ENCODE peak calls at places on chromosomes 2 and 18, in four cellular contexts. M, Q, Z and K are unnamed samples.

GRCh38 chr2:50347355-50348044 is 684.4 kb downstream of the NRXN1 start:
- DNase-seq in Z (no peak), M (no peak), Q (no peak), K (no peak)

GRCh38 chr18:59140287-59140885 is 702 bp downstream of the SEC11C start:
- DNase-seq in M (no peak), Z (peak; percentile 42), Q (no peak), K (no peak)

GRCh38 chr2:128381001-128381938 is 62.6 kb upstream of the HS6ST1 start:
- DNase-seq in Z (no peak), Q (peak; percentile 21), M (no peak), K (no peak)

GRCh38 chr18:9405130-9405529 is 70.2 kb upstream of the RALBP1 start:
- DNase-seq in Z (no peak), M (no peak), Q (no peak), K (no peak)

GRCh38 chr2:193011870-193012269 is 817.1 kb upstream of the TMEFF2 start:
- DNase-seq in Q (no peak), M (no peak), Z (no peak), K (no peak)

GRCh38 chr2:19140463-19141208 is 217.8 kb downstream of the OSR1 start:
- DNase-seq in M (no peak), Q (no peak), Z (peak; percentile 16), K (no peak)

GRCh38 chr2:49656853-49657252 is 502.5 kb upstream of the FSHR start:
- DNase-seq in Z (no peak), Q (no peak), M (no peak), K (no peak)

GRCh38 chr2:162768646-162769045 is 69.9 kb downstream of the KCNH7 start:
- DNase-seq in Q (no peak), M (no peak), Z (no peak), K (no peak)

GRCh38 chr18:51039138-51040112 is 9.4 kb downstream of the SMAD4 start:
- DNase-seq in Q (no peak), Z (no peak), M (no peak), K (no peak)

GRCh38 chr2:179019260-179019659 is 30.7 kb downstream of the CCDC141 start:
- DNase-seq in Z (no peak), Q (no peak), M (no peak), K (no peak)

GRCh38 chr18:24992491-24992890 is 359.5 kb downstream of the ZNF521 start:
- DNase-seq in M (no peak), Q (no peak), Z (no peak), K (no peak)

GRCh38 chr2:27225526-27225925 is 8.4 kb downstream of the CAD start:
- DNase-seq in M (no peak), Q (no peak), Z (no peak), K (no peak)

GRCh38 chr2:45276914-45277313 is 267.7 kb upstream of the SIX2 start:
- DNase-seq in M (no peak), Z (peak; percentile 35), Q (no peak), K (no peak)

GRCh38 chr2:221133941-221134340 is 438.2 kb downstream of the EPHA4 start:
- DNase-seq in Q (no peak), M (no peak), Z (no peak), K (no peak)

GRCh38 chr18:65788373-65788772 is 37.6 kb downstream of the CDH7 start:
- DNase-seq in Q (no peak), Z (no peak), M (no peak), K (no peak)

GRCh38 chr2:85744771-85745601 is 8.8 kb upstream of the ATOH8 start:
- DNase-seq in Q (peak; percentile 68), Z (no peak), M (peak; percentile 59), K (peak; percentile 65)

GRCh38 chr2:223040527-223040926 is 11.5 kb upstream of the KCNE4 start:
- DNase-seq in Z (no peak), M (no peak), Q (no peak), K (no peak)

GRCh38 chr2:233223059-233223894 is 28.2 kb upstream of the ATG16L1 start:
- DNase-seq in M (no peak), Q (no peak), Z (no peak), K (no peak)

GRCh38 chr2:162200636-162201035 is 42.6 kb downstream of the FAP start:
- DNase-seq in Z (no peak), M (no peak), Q (no peak), K (no peak)

GRCh38 chr2:85273732-85274731 is 53.8 kb downstream of the TGOLN2 start:
- DNase-seq in Z (peak; percentile 38), M (no peak), Q (peak; percentile 58), K (no peak)

GRCh38 chr2:236783417-236784020 is 213.9 kb downstream of the ACKR3 start:
- DNase-seq in M (no peak), Q (no peak), Z (no peak), K (no peak)

GRCh38 chr2:65357095-65357958 is 75.1 kb downstream of the SPRED2 start:
- DNase-seq in Q (no peak), Z (no peak), M (no peak), K (no peak)

GRCh38 chr18:57925706-57926105 is 118.3 kb upstream of the NEDD4L start:
- DNase-seq in Z (peak; percentile 24), Q (no peak), M (no peak), K (no peak)

GRCh38 chr2:127884436-127884835 is 1.3 kb downstream of the AMMECR1L start:
- DNase-seq in Z (peak; percentile 11), Q (no peak), M (no peak), K (no peak)

GRCh38 chr2:84800194-84800805 is 80.6 kb downstream of the TRABD2A start:
- DNase-seq in M (no peak), Z (no peak), Q (no peak), K (no peak)

GRCh38 chr18:35089918-35090550 is 48.8 kb downstream of the MAPRE2 start:
- DNase-seq in Z (no peak), M (no peak), Q (no peak), K (no peak)

GRCh38 chr2:120470041-120470716 is 124.2 kb downstream of the INHBB start:
- DNase-seq in Z (peak; percentile 49), Q (peak; percentile 71), M (peak; percentile 72), K (peak; percentile 72)

GRCh38 chr18:527136-527535 is 26.6 kb upstream of the COLEC12 start:
- DNase-seq in Z (peak; percentile 50), M (no peak), Q (no peak), K (no peak)

GRCh38 chr2:58377181-58377580 is 136.1 kb upstream of the FANCL start:
- DNase-seq in Q (no peak), Z (no peak), M (no peak), K (no peak)

GRCh38 chr2:78967294-78967693 is 58.2 kb upstream of the REG3G start:
- DNase-seq in Q (no peak), M (no peak), Z (no peak), K (no peak)

GRCh38 chr2:30757737-30758136 is 49.5 kb downstream of the CAPN13 start:
- DNase-seq in Q (no peak), Z (no peak), M (no peak), K (no peak)

GRCh38 chr2:109662889-109663288 is 48.7 kb downstream of the SOWAHC start:
- DNase-seq in M (no peak), Q (no peak), Z (no peak), K (no peak)

GRCh38 chr2:239949537-239949936 is 75.6 kb downstream of the NDUFA10 start:
- DNase-seq in Q (no peak), M (no peak), Z (no peak), K (no peak)

GRCh38 chr2:168663993-168664392 is 138.4 kb upstream of the NOSTRIN start:
- DNase-seq in M (no peak), Q (no peak), Z (no peak), K (no peak)

GRCh38 chr2:152037711-152038110 is 61.1 kb downstream of the CACNB4 start:
- DNase-seq in M (peak; percentile 26), Q (peak; percentile 71), Z (no peak), K (peak; percentile 68)

GRCh38 chr18:3652380-3653262 is 202.6 kb downstream of the TGIF1 start:
- DNase-seq in Q (no peak), Z (peak; percentile 97), M (no peak), K (peak; percentile 28)

GRCh38 chr2:98355881-98356280 is 9.6 kb downstream of the CNGA3 start:
- DNase-seq in Q (no peak), Z (no peak), M (no peak), K (no peak)

GRCh38 chr2:80126596-80127189 is 177.9 kb downstream of the LRRTM1 start:
- DNase-seq in Z (no peak), Q (no peak), M (no peak), K (no peak)

DNA sequence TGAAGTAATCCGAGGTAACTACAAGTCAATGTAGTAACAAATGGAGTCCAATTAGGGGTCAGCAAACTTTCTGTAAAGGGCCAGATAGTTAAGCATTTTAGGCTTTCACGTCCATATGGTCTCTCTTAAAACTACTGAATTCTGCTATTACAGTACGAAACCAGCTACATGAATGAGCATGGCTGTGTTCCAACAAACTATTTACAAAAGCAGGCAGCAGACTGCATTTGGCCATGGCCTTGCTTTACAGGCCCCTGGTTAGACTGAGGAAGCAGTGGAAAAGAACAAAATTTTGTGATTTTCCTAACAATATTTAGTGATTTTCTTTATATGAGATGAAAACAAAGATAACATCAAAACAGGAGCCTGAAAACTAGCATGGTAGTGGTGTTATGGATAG is 64.0 kb downstream of the RTN4 start:
- DNase-seq in Q (no peak), Z (no peak), M (no peak), K (no peak)
- H3K4me1 ChIP-seq in Q (peaks cover 11% of the 10 kb centered on the region), Z (peaks cover 22% of the 10 kb centered on the region), M (no peaks in the 10 kb centered on the region), K (peaks cover 45% of the 10 kb centered on the region)

DNA sequence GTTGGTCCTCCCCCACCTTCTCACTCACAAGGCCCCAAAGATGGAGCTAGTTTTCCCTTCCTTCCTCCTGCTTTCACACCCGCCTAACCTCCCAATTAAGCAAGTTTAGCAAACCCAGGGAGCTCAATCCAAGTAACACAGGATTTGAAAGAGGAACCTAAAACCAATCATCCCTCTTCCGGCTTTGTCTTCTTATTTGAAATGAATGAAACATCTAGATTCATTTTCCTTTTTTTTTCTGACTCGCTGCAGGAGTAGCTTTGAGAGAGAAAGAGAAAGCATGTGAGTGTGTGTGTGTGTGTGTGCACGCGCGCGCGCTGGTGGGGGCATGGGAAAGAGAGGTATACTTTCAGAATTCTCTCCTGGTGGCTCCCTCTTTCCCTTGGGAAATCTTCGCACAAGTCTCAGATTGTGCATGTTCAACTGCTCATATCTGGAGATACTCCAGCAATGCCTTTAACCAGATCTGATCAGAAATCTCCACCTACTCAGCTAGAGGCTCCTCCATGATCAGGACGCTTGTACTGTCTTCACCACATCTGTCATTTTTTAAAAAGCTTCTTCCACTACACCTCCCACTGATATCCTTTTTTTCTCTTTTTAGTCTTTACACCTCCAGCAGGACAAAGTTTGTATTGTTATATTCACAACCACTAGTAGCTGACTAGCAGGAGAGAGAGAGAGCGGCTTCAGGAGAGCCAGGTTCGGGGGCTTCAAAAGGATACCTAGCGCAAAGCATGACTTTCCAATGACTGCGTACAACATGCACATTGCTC is 1.6 kb downstream of the SLC8A1 start:
- DNase-seq in Q (peak; percentile 37), Z (peak; percentile 25), M (no peak), K (peak; percentile 39)
- H3K4me1 ChIP-seq in Q (no peaks in the 10 kb centered on the region), Z (peaks cover 10% of the 10 kb centered on the region), M (no peaks in the 10 kb centered on the region), K (peaks cover 93% of the 10 kb centered on the region)

GRCh38 chr2:138491495-138491862 is 10.1 kb upstream of the SPOPL start:
- DNase-seq in Q (no peak), Z (no peak), M (no peak), K (no peak)

GRCh38 chr2:138493334-138493733 is 8.2 kb upstream of the SPOPL start:
- DNase-seq in M (no peak), Q (no peak), Z (no peak), K (no peak)

GRCh38 chr2:138494265-138494966 is 7.2 kb upstream of the SPOPL start:
- DNase-seq in Q (no peak), Z (no peak), M (no peak), K (no peak)

GRCh38 chr2:138490673-138491494 is 10.7 kb upstream of the SPOPL start:
- DNase-seq in Q (no peak), Z (no peak), M (no peak), K (no peak)

GRCh38 chr2:138492160-138492559 is 9.4 kb upstream of the SPOPL start:
- DNase-seq in M (no peak), Q (no peak), Z (no peak), K (no peak)
- H3K4me1 ChIP-seq in M (no peaks in the 10 kb centered on the region), Q (no peaks in the 10 kb centered on the region), Z (no peaks in the 10 kb centered on the region), K (peaks cover 3% of the 10 kb centered on the region)

GRCh38 chr2:118056165-118056534 is 32.1 kb upstream of the INSIG2 start:
- DNase-seq in Z (no peak), M (no peak), Q (no peak), K (no peak)
- H3K4me1 ChIP-seq in Z (no peaks in the 10 kb centered on the region), M (no peaks in the 10 kb centered on the region), Q (no peaks in the 10 kb centered on the region), K (no peaks in the 10 kb centered on the region)